ENCODE peak calls at places on chromosomes 12 and 14, in seven cellular contexts. U is skeletal muscle cell; M is NCI-H510A; P is amniotic epithelial cell; Q is stimulated activated CD4-positive, alpha-beta T cell treated with anti-CD3 and anti-CD28 coated beads, Interleukin-2, amount 100 ng/mL, for 48 hours; Z is left ventricle myocardium inferior; F is HTR-8/SVneo. V is an unnamed sample.

GRCh38 chr12:131458931-131459575 is 251.8 kb upstream of the SFSWAP start:
- DNase-seq in P (no peak), U (no peak), F (no peak), Z (no peak), Q (no peak), M (no peak), V (no peak)

GRCh38 chr12:88553941-88554658 is 26.2 kb downstream of the KITLG start:
- DNase-seq in M (peak), U (peak), Q (no peak), F (no peak), Z (no peak), P (peak), V (no peak)

GRCh38 chr12:20646239-20646827 is 48.8 kb upstream of the SLCO1C1 start:
- DNase-seq in P (peak), Z (no peak), F (peak), Q (no peak), M (peak), U (no peak), V (peak)

GRCh38 chr14:66099451-66099850 is 386.7 kb upstream of the CCDC196 start:
- DNase-seq in P (no peak), M (no peak), F (no peak), Z (no peak), Q (no peak), U (no peak), V (no peak)

GRCh38 chr14:32693114-32693513 is 245.6 kb upstream of the NPAS3 start:
- DNase-seq in P (peak), M (no peak), F (no peak), U (peak), Q (no peak), Z (no peak), V (no peak)

GRCh38 chr12:121626853-121627623 is 708 bp downstream of the ORAI1 start:
- DNase-seq in Z (peak), U (peak), P (peak), Q (peak), F (peak), M (peak), V (peak)

GRCh38 chr14:102776761-102777710 is at the start of gene TRAF3:
- DNase-seq in P (peak), M (no peak), Z (peak), U (no peak), Q (peak), F (peak), V (peak)

GRCh38 chr12:95763809-95764253 is 26.7 kb downstream of the NTN4 start:
- DNase-seq in F (peak), P (peak), M (peak), Z (no peak), Q (no peak), U (peak), V (no peak)

GRCh38 chr12:82358200-82359114 is at the start of the genes CCDC59 and METTL25:
- DNase-seq in U (peak), P (peak), Z (peak), F (peak), M (peak), Q (peak), V (peak)

GRCh38 chr12:123801573-123802178 is 39.6 kb downstream of the DNAH10 start:
- DNase-seq in P (peak), Z (no peak), U (peak), Q (no peak), M (no peak), F (no peak), V (no peak)

GRCh38 chr12:109130755-109131521 is 14.6 kb downstream of the ACACB start:
- DNase-seq in Z (peak), Q (no peak), F (peak), M (peak), P (no peak), U (no peak), V (no peak)

GRCh38 chr12:109385339-109386078 is 37.8 kb downstream of the MYO1H start:
- DNase-seq in Q (no peak), M (no peak), Z (no peak), F (peak), U (peak), P (peak), V (no peak)

GRCh38 chr14:54209501-54210231 is 187.1 kb upstream of the CDKN3 start:
- DNase-seq in Q (no peak), U (no peak), F (no peak), M (no peak), Z (no peak), P (peak), V (no peak)

GRCh38 chr12:116524964-116525379 is 34.2 kb upstream of the MAP1LC3B2 start:
- DNase-seq in Z (no peak), Q (no peak), P (no peak), M (no peak), F (no peak), U (peak), V (no peak)

V was measured in HuH-7.5.